ENCODE peak calls at places on chromosomes 13 and 19, in four cellular contexts. S is IMR-90, D is HCT116, N is left lobe of liver. T is an unnamed sample.

GRCh38 chr13:75759531-75759930 is 123.4 kb downstream of the LMO7 start:
- DNase-seq in N (no peak), D (no peak), S (no peak), T (no peak)

GRCh38 chr13:37716395-37716794 is 117.8 kb upstream of the POSTN start:
- DNase-seq in D (no peak), N (no peak), S (peak; percentile 72), T (no peak)

GRCh38 chr19:17385878-17386611 is 8.0 kb downstream of the CCDC194 start:
- DNase-seq in N (no peak), D (no peak), S (peak; percentile 30), T (peak; percentile 69)

GRCh38 chr19:44757057-44757734 is 8.7 kb downstream of the BCL3 start:
- DNase-seq in N (no peak), S (peak; percentile 73), D (no peak), T (no peak)

GRCh38 chr13:44257806-44258205 is 115.8 kb upstream of the SERP2 start:
- DNase-seq in S (no peak), D (no peak), N (no peak), T (no peak)

GRCh38 chr19:5369962-5370367 is 29.4 kb upstream of the PTPRS start:
- DNase-seq in S (no peak), N (peak; percentile 60), D (no peak), T (peak; percentile 64)

GRCh38 chr13:19587635-19588300 is 26.4 kb upstream of the TPTE2 start:
- DNase-seq in N (no peak), S (peak; percentile 52), D (peak; percentile 27), T (peak; percentile 22)

GRCh38 chr19:47447470-47448359 is 24.0 kb downstream of the SLC8A2 start:
- DNase-seq in S (peak; percentile 22), N (no peak), D (peak; percentile 85), T (peak; percentile 16)

GRCh38 chr19:53055117-53055516 is 10.6 kb downstream of the ERVV-2 start:
- DNase-seq in D (no peak), S (peak; percentile 21), N (no peak), T (no peak)

GRCh38 chr13:76972430-76972829 is 19.5 kb upstream of the CLN5 start:
- DNase-seq in N (no peak), S (no peak), D (no peak), T (no peak)

GRCh38 chr13:31042501-31043165 is 110.2 kb downstream of the TEX26 start:
- DNase-seq in N (no peak), S (no peak), D (no peak), T (peak; percentile 77)

GRCh38 chr19:32018014-32018413 is 327.4 kb upstream of the ZNF507 start:
- DNase-seq in S (no peak), D (no peak), N (no peak), T (no peak)

GRCh38 chr13:68509734-68510621 is 1279.8 kb upstream of the PCDH9 start:
- DNase-seq in S (no peak), N (no peak), D (no peak), T (no peak)

GRCh38 chr13:51096131-51096530 is 14.9 kb downstream of the C13orf42 start:
- DNase-seq in D (no peak), S (no peak), N (no peak), T (no peak)

GRCh38 chr19:41999071-41999877 is 5.2 kb upstream of the ATP1A3 start:
- DNase-seq in S (no peak), N (no peak), D (no peak), T (peak; percentile 40)

GRCh38 chr19:5891938-5892771 is 11.4 kb downstream of the NDUFA11 start:
- DNase-seq in S (peak; percentile 35), D (no peak), N (peak; percentile 69), T (peak; percentile 54)

GRCh38 chr19:29861575-29861974 is 49.8 kb downstream of the CCNE1 start:
- DNase-seq in D (no peak), S (no peak), N (no peak), T (no peak)

GRCh38 chr19:5336195-5336965 is 4.2 kb downstream of the PTPRS start:
- DNase-seq in D (no peak), S (no peak), N (no peak), T (peak; percentile 40)

GRCh38 chr13:113455384-113455783 is 2.1 kb upstream of the ADPRHL1 start:
- DNase-seq in S (no peak), N (peak; percentile 39), D (no peak), T (no peak)

GRCh38 chr13:49370390-49370789 is 73.5 kb downstream of the CAB39L start:
- DNase-seq in D (no peak), S (no peak), N (no peak), T (no peak)

GRCh38 chr19:13622727-13623126 is 116.4 kb upstream of the CACNA1A start:
- DNase-seq in N (no peak), D (no peak), S (no peak), T (no peak)

GRCh38 chr19:38551450-38551813 is 66.3 kb downstream of the MAP4K1 start:
- DNase-seq in S (no peak), N (no peak), D (no peak), T (peak; percentile 40)

GRCh38 chr13:76758257-76758656 is 127.9 kb downstream of the KCTD12 start:
- DNase-seq in D (no peak), N (no peak), S (no peak), T (no peak)

GRCh38 chr19:15025237-15025636 is 24.0 kb upstream of the CASP14 start:
- DNase-seq in N (no peak), S (no peak), D (no peak), T (peak; percentile 55)

GRCh38 chr13:98182153-98182552 is 5.1 kb upstream of the RNF113B start:
- DNase-seq in S (no peak), N (no peak), D (no peak), T (no peak)

GRCh38 chr13:97367016-97367415 is 67.0 kb upstream of the RAP2A start:
- DNase-seq in S (peak; percentile 65), D (no peak), N (no peak), T (no peak)

GRCh38 chr19:18428837-18429674 is 8.9 kb downstream of the ISYNA1 start:
- DNase-seq in N (no peak), D (no peak), S (peak; percentile 72), T (peak; percentile 90)

GRCh38 chr13:52195052-52195837 is 35.8 kb upstream of the NEK3 start:
- DNase-seq in N (peak; percentile 70), D (no peak), S (peak; percentile 50), T (peak; percentile 80)

GRCh38 chr19:47315125-47315821 is 5.6 kb downstream of the C5AR1 start:
- DNase-seq in D (peak; percentile 87), N (peak; percentile 90), S (peak; percentile 97), T (peak; percentile 35)

GRCh38 chr19:10105241-10106099 is 692 bp upstream of the PPAN start:
- DNase-seq in D (no peak), S (no peak), N (no peak), T (no peak)

GRCh38 chr19:15091918-15092753 is 10.1 kb downstream of the OR1I1 start:
- DNase-seq in S (peak; percentile 71), N (no peak), D (peak; percentile 66), T (peak; percentile 78)

GRCh38 chr13:105709181-105709580 is 826.3 kb downstream of the EFNB2 start:
- DNase-seq in S (no peak), N (no peak), D (no peak), T (no peak)

GRCh38 chr19:38385057-38385803 is 2.6 kb downstream of the GGN start:
- DNase-seq in N (no peak), S (no peak), D (no peak), T (no peak)

GRCh38 chr13:29909975-29910674 is 59.7 kb upstream of the UBL3 start:
- DNase-seq in S (peak; percentile 78), D (no peak), N (no peak), T (no peak)

T was measured in RPMI8226.